ENCODE peak calls at places on chromosomes 3 and 15, in eight cellular contexts. J, K, Y, I, T, C, F and N are unnamed samples.

GRCh38 chr3:159616234-159616825 is 372.3 kb upstream of the IL12A start:
- DNase-seq in C (peak; percentile 15), T (no peak), F (no peak), Y (peak; percentile 36), J (peak; percentile 71), K (peak; percentile 70), I (no peak), N (no peak)

GRCh38 chr3:99172736-99173657 is 271.5 kb upstream of the DCBLD2 start:
- DNase-seq in J (peak; percentile 37), T (no peak), K (peak; percentile 85), F (peak; percentile 59), I (peak; percentile 83), Y (peak; percentile 63), C (peak; percentile 61), N (peak; percentile 59)

GRCh38 chr3:123321806-123322205 is 120.1 kb downstream of the SEC22A start:
- DNase-seq in C (no peak), J (no peak), Y (no peak), T (no peak), I (no peak), F (no peak), K (no peak), N (no peak)

GRCh38 chr3:149080011-149080698 is 6.2 kb downstream of the HLTF start:
- DNase-seq in J (no peak), Y (no peak), I (no peak), F (no peak), K (no peak), T (no peak), C (no peak), N (no peak)

GRCh38 chr15:58585668-58586461 is 154.1 kb downstream of the LIPC start:
- DNase-seq in Y (no peak), F (no peak), C (no peak), I (peak; percentile 44), K (no peak), T (no peak), J (peak; percentile 12), N (no peak)

GRCh38 chr3:9308298-9308990 is 54.4 kb upstream of the THUMPD3 start:
- DNase-seq in I (no peak), J (no peak), C (no peak), F (no peak), K (no peak), Y (no peak), T (no peak), N (no peak)

GRCh38 chr3:24299236-24299635 is 195.4 kb downstream of the THRB start:
- DNase-seq in J (no peak), I (no peak), F (no peak), T (no peak), C (no peak), K (no peak), Y (no peak), N (no peak)

GRCh38 chr3:49001155-49001554 is 6.0 kb upstream of the WDR6 start:
- DNase-seq in K (no peak), J (no peak), I (no peak), T (no peak), F (no peak), Y (no peak), C (no peak), N (no peak)

GRCh38 chr3:149998946-149999345 is 28.3 kb upstream of the PFN2 start:
- DNase-seq in K (no peak), C (no peak), Y (no peak), T (no peak), I (no peak), F (no peak), J (no peak), N (no peak)

GRCh38 chr3:13863929-13864595 is 15.8 kb downstream of the WNT7A start:
- DNase-seq in F (no peak), J (no peak), Y (no peak), I (no peak), C (no peak), T (no peak), K (no peak), N (no peak)

GRCh38 chr3:59752925-59753324 is 703.1 kb upstream of the CFAP20DC start:
- DNase-seq in J (no peak), K (no peak), T (no peak), C (no peak), I (no peak), Y (no peak), F (no peak), N (no peak)

GRCh38 chr15:68298882-68299381 is 21.4 kb downstream of the FEM1B start:
- DNase-seq in Y (no peak), I (peak; percentile 93), C (no peak), T (no peak), F (peak; percentile 53), K (no peak), J (no peak), N (no peak)

GRCh38 chr3:16063603-16064002 is 110.9 kb upstream of the GALNT15 start:
- DNase-seq in K (no peak), T (no peak), J (no peak), C (no peak), F (no peak), Y (no peak), I (no peak), N (no peak)

GRCh38 chr3:81846988-81847387 is 85.5 kb upstream of the GBE1 start:
- DNase-seq in Y (no peak), F (no peak), C (no peak), I (no peak), T (no peak), K (no peak), J (no peak), N (no peak)

GRCh38 chr3:108319428-108320053 is 23.2 kb downstream of the HHLA2 start:
- DNase-seq in Y (no peak), K (no peak), I (no peak), C (no peak), T (no peak), F (peak; percentile 68), J (no peak), N (no peak)

GRCh38 chr3:193465992-193466618 is 87.6 kb upstream of the ATP13A5 start:
- DNase-seq in C (no peak), I (no peak), J (no peak), K (no peak), Y (no peak), T (no peak), F (no peak), N (no peak)

GRCh38 chr3:65963787-65964707 is 74.7 kb downstream of the MAGI1 start:
- DNase-seq in K (peak; percentile 71), I (no peak), F (no peak), C (no peak), J (peak; percentile 59), Y (no peak), T (no peak), N (no peak)

GRCh38 chr15:96336643-96337353 is 6.3 kb downstream of the NR2F2 start:
- DNase-seq in K (peak; percentile 13), J (peak; percentile 59), I (no peak), C (no peak), Y (no peak), F (peak; percentile 48), T (no peak), N (no peak)